ENCODE peak calls at places on chromosomes 5 and 9, in four cellular contexts. Q is progenitor cell of endocrine pancreas, B is heart left ventricle, P is cardiac muscle cell. T is an unnamed sample.

GRCh38 chr5:136011427-136012001 is 17.3 kb upstream of the TGFBI start:
- DNase-seq in Q (no peak), B (no peak), P (no peak), T (no peak)

GRCh38 chr9:97714435-97714834 is 17.3 kb upstream of the XPA start:
- DNase-seq in Q (no peak), B (no peak), P (no peak), T (no peak)

GRCh38 chr5:121029536-121030245 is 565.6 kb downstream of the PRR16 start:
- DNase-seq in Q (no peak), B (no peak), P (no peak), T (no peak)

GRCh38 chr5:158464383-158464782 is 605.4 kb upstream of the CLINT1 start:
- DNase-seq in Q (no peak), B (no peak), P (no peak), T (no peak)

GRCh38 chr5:173671121-173671949 is 54.9 kb upstream of the BOD1 start:
- DNase-seq in Q (no peak), B (peak), P (no peak), T (no peak)

GRCh38 chr9:101465330-101465915 is 29.8 kb upstream of the ALDOB start:
- DNase-seq in Q (no peak), B (peak), P (peak), T (no peak)

GRCh38 chr5:179127136-179128040 is 67.2 kb downstream of the ZNF354C start:
- DNase-seq in Q (no peak), B (peak), P (no peak), T (no peak)

GRCh38 chr5:106380736-106381135 is 1290.0 kb downstream of the EFNA5 start:
- DNase-seq in Q (no peak), B (no peak), P (no peak), T (no peak)

GRCh38 chr9:13992136-13992798 is 321.7 kb downstream of the NFIB start:
- DNase-seq in Q (no peak), B (no peak), P (no peak), T (no peak)

GRCh38 chr9:16184964-16185646 is 632.3 kb downstream of the CCDC171 start:
- DNase-seq in Q (no peak), B (no peak), P (no peak), T (no peak)

GRCh38 chr5:124734574-124735168 is 11.8 kb downstream of the ZNF608 start:
- DNase-seq in Q (no peak), B (no peak), P (no peak), T (no peak)

GRCh38 chr9:84667571-84668203 is 1.8 kb upstream of the NTRK2 start:
- DNase-seq in Q (no peak), B (peak), P (peak), T (peak)
- TF ChIP-seq CTCF in Q (peak), B (peak), P (peak), T (peak)

GRCh38 chr9:36141288-36141687 is 4.8 kb downstream of the GLIPR2 start:
- DNase-seq in Q (no peak), B (no peak), P (peak), T (no peak)
- TF ChIP-seq CTCF in Q (peak), B (peak), P (peak), T (no peak)

DNA sequence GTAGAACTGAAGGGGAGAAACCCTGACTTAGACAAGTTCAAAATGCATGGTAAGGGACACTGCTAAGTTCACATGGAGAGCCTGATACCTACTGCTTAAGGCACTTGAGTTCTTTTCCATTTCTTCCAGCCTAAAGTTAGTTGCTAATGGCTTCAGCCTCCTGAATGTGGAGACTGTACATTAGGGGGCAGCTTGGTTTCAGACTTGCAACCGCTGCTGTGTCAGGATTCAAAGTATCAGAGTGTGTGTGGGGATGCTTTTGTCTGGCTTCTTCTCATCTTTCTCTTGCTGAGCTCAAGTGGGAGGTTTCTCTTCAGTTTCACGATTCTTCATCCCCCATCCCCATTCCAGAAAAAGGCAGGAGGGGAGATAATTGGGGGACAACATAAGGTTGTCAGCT is 49.4 kb downstream of the ATP10B start:
- DNase-seq in Q (no peak), B (no peak), P (peak), T (no peak)
- TF ChIP-seq CTCF in Q (peak), B (no peak), P (no peak), T (no peak)

GRCh38 chr5:147223951-147224791 is 10.7 kb upstream of the STK32A start:
- DNase-seq in Q (no peak), B (no peak), P (peak), T (peak)
- TF ChIP-seq CTCF in Q (peak), B (peak), P (peak), T (no peak)

GRCh38 chr9:123364241-123364824 is 8.3 kb downstream of the CRB2 start:
- DNase-seq in Q (no peak), B (no peak), P (no peak), T (no peak)

GRCh38 chr9:123365881-123366528 is 10.0 kb downstream of the CRB2 start:
- DNase-seq in Q (no peak), B (no peak), P (no peak), T (no peak)

GRCh38 chr9:123362856-123363255 is 6.9 kb downstream of the CRB2 start:
- DNase-seq in Q (no peak), B (no peak), P (no peak), T (no peak)

GRCh38 chr9:123368023-123368422 is 12.0 kb downstream of the CRB2 start:
- DNase-seq in Q (no peak), B (no peak), P (no peak), T (no peak)

GRCh38 chr9:123365287-123365880 is 9.4 kb downstream of the CRB2 start:
- DNase-seq in Q (no peak), B (no peak), P (no peak), T (no peak)
- TF ChIP-seq CTCF in Q (peak), B (no peak), P (peak), T (peak)

GRCh38 chr5:176818391-176819098 is 8.2 kb downstream of the UNC5A start:
- DNase-seq in Q (no peak), B (no peak), P (no peak), T (no peak)
- TF ChIP-seq CTCF in Q (no peak), B (no peak), P (no peak), T (no peak)

DNA sequence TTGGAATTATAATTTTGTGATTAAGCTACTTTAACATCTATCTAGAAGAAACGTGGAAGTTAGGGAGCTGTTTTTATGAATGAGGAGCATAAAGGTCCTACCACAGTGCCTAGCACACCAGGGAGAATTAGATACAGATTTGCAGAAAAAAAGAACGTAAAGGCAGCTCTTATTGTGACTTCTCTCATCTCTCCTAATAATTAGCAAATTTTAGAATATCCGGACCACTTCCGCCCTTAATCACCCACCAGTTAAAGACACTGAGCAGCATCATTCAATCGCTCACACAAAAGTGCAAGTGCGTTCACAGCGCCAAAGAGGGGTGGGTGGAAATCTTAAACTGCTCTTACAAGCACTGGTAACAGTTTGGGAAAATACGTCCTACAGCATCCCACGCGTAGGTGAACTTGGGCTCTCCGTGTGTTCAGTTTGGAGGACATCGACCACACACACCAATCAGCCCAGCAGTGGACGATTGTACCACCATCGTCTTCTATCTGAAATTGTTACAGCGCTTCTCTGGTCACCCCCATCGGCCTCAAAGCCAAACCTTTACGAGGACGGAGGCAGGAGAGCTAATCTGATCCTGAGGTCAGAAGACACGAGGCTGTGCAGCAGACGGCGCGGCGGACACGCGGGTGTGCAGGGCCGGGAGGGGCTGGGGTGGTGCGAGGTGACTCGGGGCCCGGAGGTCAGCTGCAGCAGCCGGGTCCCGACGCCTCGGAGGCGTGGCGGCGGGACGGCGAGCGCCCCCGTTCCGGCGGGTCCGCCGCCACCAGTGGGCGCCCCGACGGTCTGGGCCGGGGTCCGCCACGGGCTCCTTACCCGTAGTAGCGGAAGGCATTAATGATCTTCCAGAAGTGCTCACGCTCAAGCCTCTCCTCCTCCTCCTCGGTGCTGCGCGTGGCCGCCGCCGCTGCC is 646 bp downstream of the CARNMT1 start:
- DNase-seq in Q (peak), B (peak), P (peak), T (peak)
- TF ChIP-seq CTCF in Q (no peak), B (no peak), P (no peak), T (peak)